ENCODE peak calls at places on chromosome 21, in four cellular contexts. V is stimulated activated CD4-positive, alpha-beta T cell treated with anti-CD3 and anti-CD28 coated beads, Interleukin-1b, Interleukin-23, amount 100 ng/mL, for 1 hour; P is cardiac septum; Q is type B pancreatic cell. X is an unnamed sample.

GRCh38 chr21:46307625-46308024 is 16.0 kb downstream of the C21orf58 start:
- DNase-seq in V (no peak), P (no peak), Q (no peak), X (no peak)

GRCh38 chr21:35217504-35218060 is 168.5 kb upstream of the RUNX1 start:
- DNase-seq in V (no peak), P (no peak), Q (no peak), X (no peak)

GRCh38 chr21:39106881-39107462 is 76.3 kb downstream of the PSMG1 start:
- DNase-seq in V (no peak), P (no peak), Q (peak; percentile 37), X (no peak)

GRCh38 chr21:43331962-43332458 is 94.9 kb downstream of the SIK1 start:
- DNase-seq in V (no peak), P (no peak), Q (no peak), X (no peak)

GRCh38 chr21:26449161-26449560 is 123.9 kb downstream of the CYYR1 start:
- DNase-seq in V (no peak), P (no peak), Q (no peak), X (no peak)

GRCh38 chr21:29299906-29300546 is 1.3 kb downstream of the BACH1 start:
- DNase-seq in V (peak; percentile 11), P (peak; percentile 87), Q (no peak), X (no peak)

GRCh38 chr21:34967509-34968289 is 81.4 kb downstream of the RUNX1 start:
- DNase-seq in V (no peak), P (no peak), Q (no peak), X (no peak)

GRCh38 chr21:44087426-44088400 is 19.5 kb upstream of the PWP2 start:
- DNase-seq in V (no peak), P (peak; percentile 69), Q (peak; percentile 49), X (peak; percentile 74)

GRCh38 chr21:34017127-34017961 is 56.0 kb upstream of the MRPS6 start:
- DNase-seq in V (no peak), P (no peak), Q (no peak), X (no peak)

GRCh38 chr21:38993561-38993960 is 187.8 kb downstream of the ETS2 start:
- DNase-seq in V (no peak), P (no peak), Q (no peak), X (no peak)

GRCh38 chr21:45737485-45738166 is 94.1 kb downstream of the PCBP3 start:
- DNase-seq in V (no peak), P (no peak), Q (no peak), X (no peak)

GRCh38 chr21:43864806-43865470 is at the start of gene AGPAT3:
- DNase-seq in V (peak; percentile 22), P (peak; percentile 71), Q (no peak), X (no peak)

X was measured in mesenteric fat pad.